ENCODE peak calls at places on chromosomes 12 and 14, in five cellular contexts. F is Peyer's patch, M is HCT116, A is HepG2, Y is GM12891. P is an unnamed sample.

GRCh38 chr14:39276005-39276404 is 42.3 kb downstream of the MIA2 start:
- DNase-seq in A (no peak), M (no peak), F (no peak), Y (no peak), P (no peak)

GRCh38 chr12:58433969-58434368 is 486.3 kb downstream of the LRIG3 start:
- DNase-seq in M (peak), A (no peak), F (no peak), Y (no peak), P (no peak)

GRCh38 chr12:57223191-57224165 is 6.0 kb upstream of the SHMT2 start:
- DNase-seq in M (no peak), A (no peak), F (no peak), Y (no peak), P (no peak)

GRCh38 chr14:60276347-60276746 is 27.3 kb downstream of the PPM1A start:
- DNase-seq in Y (no peak), A (no peak), M (no peak), F (no peak), P (no peak)

GRCh38 chr14:52355526-52355925 is 41.4 kb downstream of the PTGER2 start:
- DNase-seq in M (no peak), A (no peak), F (no peak), Y (no peak), P (no peak)

GRCh38 chr14:103552011-103552797 is 10.3 kb downstream of the BAG5 start:
- DNase-seq in A (no peak), Y (no peak), F (no peak), M (no peak), P (no peak)

GRCh38 chr12:107277850-107278249 is 184.5 kb upstream of the CRY1 start:
- DNase-seq in A (no peak), F (no peak), Y (no peak), M (no peak), P (no peak)

GRCh38 chr14:59511916-59512530 is 27.7 kb downstream of the JKAMP start:
- DNase-seq in M (no peak), A (no peak), Y (peak), F (no peak), P (peak)

GRCh38 chr14:32588448-32589320 is 259.6 kb downstream of the AKAP6 start:
- DNase-seq in Y (no peak), A (peak), M (peak), F (no peak), P (peak)

GRCh38 chr14:22334275-22334577 is 254.8 kb downstream of the DAD1 start:
- DNase-seq in M (no peak), A (no peak), Y (no peak), F (no peak), P (no peak)

GRCh38 chr14:71429900-71430299 is 502.3 kb upstream of the RGS6 start:
- DNase-seq in A (no peak), F (no peak), Y (no peak), M (no peak), P (no peak)

GRCh38 chr12:65004270-65004669 is 116.8 kb downstream of the WIF1 start:
- DNase-seq in F (no peak), A (no peak), Y (no peak), M (no peak), P (no peak)

GRCh38 chr12:122851820-122852219 is 16.6 kb downstream of the HIP1R start:
- DNase-seq in M (no peak), F (no peak), Y (no peak), A (no peak), P (no peak)

GRCh38 chr12:70398862-70399261 is 32.8 kb downstream of the KCNMB4 start:
- DNase-seq in M (no peak), Y (no peak), F (no peak), A (no peak), P (no peak)
- TF ChIP-seq POLR2A in M (no peak), Y (no peak), F (no peak), A (no peak), P (no peak)

DNA sequence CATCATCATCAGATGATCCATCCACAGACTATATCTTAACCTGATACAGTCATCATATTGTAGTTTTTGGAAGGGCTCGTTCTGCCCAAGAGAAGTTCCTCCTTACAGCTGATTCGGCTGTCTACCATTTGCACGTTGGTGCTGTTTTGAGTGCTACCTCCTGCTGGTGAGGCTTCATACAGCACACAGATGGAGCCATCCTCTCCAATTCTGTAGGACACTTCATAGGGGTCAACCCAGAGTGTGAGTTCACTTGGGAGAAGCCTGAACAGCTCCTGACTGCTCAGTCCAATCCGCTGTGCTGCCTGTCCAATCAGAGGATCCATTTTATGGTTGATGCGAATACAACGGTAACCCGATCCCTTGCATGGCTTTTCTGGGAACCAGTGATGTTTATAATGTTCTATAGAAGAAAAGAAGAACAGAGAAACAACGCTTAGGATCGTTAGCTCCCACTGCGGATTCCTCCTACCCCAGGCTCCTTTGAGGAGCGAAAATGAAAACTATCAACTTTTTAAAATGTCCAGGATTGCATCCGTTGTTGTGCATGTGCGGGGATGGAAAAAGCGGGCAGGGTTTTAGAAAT is 1.5 kb downstream of the BTG1 start:
- DNase-seq in Y (no peak), F (peak), M (peak), A (peak), P (peak)
- TF ChIP-seq POLR2A in Y (peak), F (no peak), M (no peak), A (no peak), P (no peak)

GRCh38 chr14:68530443-68530842 is 262.4 kb downstream of the ZFP36L1 start:
- DNase-seq in Y (no peak), F (no peak), A (no peak), M (no peak), P (peak)
- TF ChIP-seq POLR2A in Y (no peak), F (no peak), A (no peak), M (no peak), P (no peak)

DNA sequence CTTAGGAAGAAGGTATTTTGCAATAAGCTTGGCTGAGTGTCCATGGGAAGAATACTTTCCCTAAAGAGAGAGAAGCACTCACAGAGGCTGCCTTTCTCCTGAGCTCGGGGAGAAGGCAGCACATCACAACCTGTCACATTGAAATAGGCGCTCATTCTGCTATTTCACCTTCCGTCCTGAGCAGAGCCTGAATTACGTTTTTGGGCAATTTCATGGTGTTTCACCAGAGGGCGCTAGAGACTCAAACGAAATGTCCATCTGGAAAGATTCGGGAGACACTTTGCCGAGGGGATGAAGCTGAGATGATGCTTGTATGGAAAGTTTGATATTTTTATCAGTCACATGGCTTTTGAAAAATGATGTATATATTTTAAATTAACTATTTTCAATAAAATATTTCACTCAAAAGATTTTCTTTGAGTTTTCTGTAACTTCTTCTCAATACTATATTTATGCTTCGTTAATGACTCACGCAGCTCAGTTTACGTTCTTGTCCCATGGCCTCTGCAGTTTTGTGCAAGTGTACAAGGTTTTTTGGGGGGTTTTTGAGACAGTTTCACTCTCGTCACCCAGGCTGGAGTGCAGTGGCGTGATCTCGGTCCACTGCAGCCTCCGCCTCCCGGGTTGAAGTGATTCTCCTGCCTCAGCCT is 17.4 kb upstream of the B4GALNT3 start:
- DNase-seq in M (peak), A (peak), F (no peak), Y (no peak), P (peak)
- TF ChIP-seq POLR2A in M (no peak), A (no peak), F (no peak), Y (no peak), P (no peak)

DNA sequence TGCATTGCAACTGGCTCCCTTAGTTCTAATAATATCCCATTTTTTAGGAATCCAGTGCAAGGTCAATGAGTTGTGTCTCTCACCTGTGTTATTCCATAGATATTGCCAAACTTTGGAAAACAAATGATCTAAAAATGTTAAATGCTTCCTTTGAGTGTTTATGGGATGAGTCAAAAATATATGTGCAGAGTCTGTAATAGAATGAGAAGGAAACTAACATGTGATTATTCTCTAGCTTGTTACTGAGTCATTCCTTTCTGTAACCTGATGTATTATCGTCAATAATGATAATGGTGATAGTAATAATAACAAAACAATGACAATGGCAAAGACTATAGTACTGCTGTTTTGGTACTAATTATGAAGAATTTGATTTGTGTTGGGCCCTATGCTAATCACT is 11.5 kb downstream of the ACSS3 start:
- DNase-seq in A (no peak), F (no peak), Y (no peak), M (no peak), P (no peak)
- TF ChIP-seq POLR2A in A (no peak), F (no peak), Y (no peak), M (no peak), P (no peak)

DNA sequence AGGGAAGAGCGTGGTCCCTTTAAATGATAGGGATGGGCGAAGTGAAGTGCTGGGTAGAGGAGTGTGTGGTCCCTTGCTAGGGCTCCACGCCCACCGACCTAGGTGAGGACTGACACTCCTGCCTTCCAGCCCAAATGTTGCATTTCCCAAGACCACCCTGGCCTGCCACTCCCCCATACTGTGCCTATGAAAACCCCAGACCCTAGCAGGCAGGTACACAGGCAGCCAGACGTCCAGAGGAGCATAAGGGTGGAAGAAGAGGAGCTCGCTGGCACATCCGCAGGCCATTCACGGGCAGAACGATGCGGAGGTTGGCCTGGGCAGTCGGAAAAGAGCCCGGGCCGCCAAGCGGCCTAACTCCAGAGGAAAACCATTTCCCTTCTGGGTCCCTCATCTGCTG is 817 bp upstream of the IPO8 start:
- DNase-seq in Y (peak), A (no peak), M (no peak), F (no peak), P (no peak)
- TF ChIP-seq POLR2A in Y (no peak), A (no peak), M (no peak), F (no peak), P (no peak)

GRCh38 chr12:31728289-31728916 is 418 bp downstream of the AMN1 start:
- DNase-seq in A (no peak), Y (no peak), F (no peak), M (no peak), P (peak)
- TF ChIP-seq POLR2A in A (no peak), Y (no peak), F (no peak), M (no peak), P (no peak)

P was measured in erythroblast.